ENCODE peak calls at places on chromosomes 2 and 18, in seven cellular contexts. One of them, this sample, is unnamed.
A peak's percentile ranks its signal among the peaks of the same experiment; 100 is the strongest.

GRCh38 chr2:84202166-84202565 is 256.9 kb downstream of the SUCLG1 start:
- DNase-seq in psoas muscle: no peak
- DNase-seq in fibroblast of lung: no peak
- DNase-seq in HCT116: no peak
- DNase-seq in MM.1S: no peak
- DNase-seq in mammary epithelial cell: no peak
- DNase-seq in Peyer's patch: no peak
- DNase-seq in this sample: no peak

GRCh38 chr18:11052800-11053199 is 96.6 kb downstream of the PIEZO2 start:
- DNase-seq in psoas muscle: no peak
- DNase-seq in fibroblast of lung: peak; percentile 36
- DNase-seq in HCT116: no peak
- DNase-seq in MM.1S: no peak
- DNase-seq in mammary epithelial cell: no peak
- DNase-seq in Peyer's patch: no peak
- DNase-seq in this sample: no peak

GRCh38 chr2:231467613-231468525 is 3.6 kb upstream of the NCL start:
- DNase-seq in psoas muscle: no peak
- DNase-seq in fibroblast of lung: no peak
- DNase-seq in HCT116: no peak
- DNase-seq in MM.1S: no peak
- DNase-seq in mammary epithelial cell: no peak
- DNase-seq in Peyer's patch: no peak
- DNase-seq in this sample: no peak

GRCh38 chr2:127326289-127326945 is 32.5 kb upstream of the ERCC3 start:
- DNase-seq in psoas muscle: no peak
- DNase-seq in fibroblast of lung: no peak
- DNase-seq in HCT116: no peak
- DNase-seq in MM.1S: no peak
- DNase-seq in mammary epithelial cell: peak; percentile 14
- DNase-seq in Peyer's patch: no peak
- DNase-seq in this sample: no peak

GRCh38 chr2:63992061-63992685 is 27.1 kb downstream of the VPS54 start:
- DNase-seq in psoas muscle: no peak
- DNase-seq in fibroblast of lung: no peak
- DNase-seq in HCT116: no peak
- DNase-seq in MM.1S: no peak
- DNase-seq in mammary epithelial cell: no peak
- DNase-seq in Peyer's patch: no peak
- DNase-seq in this sample: no peak

GRCh38 chr2:219461061-219461514 is 26.4 kb downstream of the SPEG start:
- DNase-seq in psoas muscle: peak; percentile 76
- DNase-seq in fibroblast of lung: peak; percentile 63
- DNase-seq in HCT116: no peak
- DNase-seq in MM.1S: no peak
- DNase-seq in mammary epithelial cell: peak; percentile 52
- DNase-seq in Peyer's patch: no peak
- DNase-seq in this sample: no peak

GRCh38 chr2:177758591-177759371 is 313.8 kb downstream of the PDE11A start:
- DNase-seq in psoas muscle: peak; percentile 58
- DNase-seq in fibroblast of lung: peak; percentile 70
- DNase-seq in HCT116: peak; percentile 41
- DNase-seq in MM.1S: no peak
- DNase-seq in mammary epithelial cell: no peak
- DNase-seq in Peyer's patch: no peak
- DNase-seq in this sample: no peak

GRCh38 chr2:169448865-169449264 is 30.4 kb upstream of the BBS5 start:
- DNase-seq in psoas muscle: no peak
- DNase-seq in fibroblast of lung: no peak
- DNase-seq in HCT116: no peak
- DNase-seq in MM.1S: no peak
- DNase-seq in mammary epithelial cell: no peak
- DNase-seq in Peyer's patch: no peak
- DNase-seq in this sample: no peak

GRCh38 chr18:25457636-25458035 is 105.7 kb upstream of the ZNF521 start:
- DNase-seq in psoas muscle: no peak
- DNase-seq in fibroblast of lung: peak; percentile 52
- DNase-seq in HCT116: no peak
- DNase-seq in MM.1S: no peak
- DNase-seq in mammary epithelial cell: peak; percentile 50
- DNase-seq in Peyer's patch: no peak
- DNase-seq in this sample: no peak

GRCh38 chr18:45373286-45373880 is 241.9 kb upstream of the SLC14A2 start:
- DNase-seq in psoas muscle: no peak
- DNase-seq in fibroblast of lung: no peak
- DNase-seq in HCT116: no peak
- DNase-seq in MM.1S: no peak
- DNase-seq in mammary epithelial cell: no peak
- DNase-seq in Peyer's patch: no peak
- DNase-seq in this sample: no peak

GRCh38 chr2:207819839-207820784 is 50.4 kb upstream of the FZD5 start:
- DNase-seq in psoas muscle: no peak
- DNase-seq in fibroblast of lung: no peak
- DNase-seq in HCT116: no peak
- DNase-seq in MM.1S: no peak
- DNase-seq in mammary epithelial cell: no peak
- DNase-seq in Peyer's patch: peak; percentile 89
- DNase-seq in this sample: peak; percentile 94

GRCh38 chr2:230668184-230668938 is 44.3 kb upstream of the CAB39 start:
- DNase-seq in psoas muscle: peak; percentile 87
- DNase-seq in fibroblast of lung: peak; percentile 66
- DNase-seq in HCT116: no peak
- DNase-seq in MM.1S: peak; percentile 94
- DNase-seq in mammary epithelial cell: peak; percentile 40
- DNase-seq in Peyer's patch: no peak
- DNase-seq in this sample: no peak

GRCh38 chr18:74310411-74310810 is 5.2 kb upstream of the C18orf63 start:
- DNase-seq in psoas muscle: no peak
- DNase-seq in fibroblast of lung: peak; percentile 38
- DNase-seq in HCT116: no peak
- DNase-seq in MM.1S: no peak
- DNase-seq in mammary epithelial cell: peak; percentile 65
- DNase-seq in Peyer's patch: peak; percentile 59
- DNase-seq in this sample: no peak

GRCh38 chr18:36284671-36285295 is 12.7 kb upstream of the FHOD3 start:
- DNase-seq in psoas muscle: no peak
- DNase-seq in fibroblast of lung: peak; percentile 77
- DNase-seq in HCT116: peak; percentile 60
- DNase-seq in MM.1S: peak; percentile 64
- DNase-seq in mammary epithelial cell: peak; percentile 56
- DNase-seq in Peyer's patch: peak; percentile 80
- DNase-seq in this sample: peak; percentile 43

GRCh38 chr18:46239998-46240397 is 135.8 kb downstream of the HAUS1 start:
- DNase-seq in psoas muscle: no peak
- DNase-seq in fibroblast of lung: no peak
- DNase-seq in HCT116: no peak
- DNase-seq in MM.1S: no peak
- DNase-seq in mammary epithelial cell: no peak
- DNase-seq in Peyer's patch: no peak
- DNase-seq in this sample: no peak

GRCh38 chr2:232457121-232458011 is 1.4 kb downstream of the ALPI start:
- DNase-seq in psoas muscle: no peak
- DNase-seq in fibroblast of lung: no peak
- DNase-seq in HCT116: no peak
- DNase-seq in MM.1S: no peak
- DNase-seq in mammary epithelial cell: no peak
- DNase-seq in Peyer's patch: peak; percentile 40
- DNase-seq in this sample: no peak

GRCh38 chr2:197269173-197269572 is 41.4 kb downstream of the ANKRD44 start:
- DNase-seq in psoas muscle: no peak
- DNase-seq in fibroblast of lung: peak; percentile 62
- DNase-seq in HCT116: no peak
- DNase-seq in MM.1S: no peak
- DNase-seq in mammary epithelial cell: peak; percentile 48
- DNase-seq in Peyer's patch: no peak
- DNase-seq in this sample: no peak
- H3K4me1 ChIP-seq in psoas muscle: peaks cover 5% of the 10 kb centered on the region
- H3K4me1 ChIP-seq in fibroblast of lung: no peaks in the 10 kb centered on the region
- H3K4me1 ChIP-seq in HCT116: no peaks in the 10 kb centered on the region
- H3K4me1 ChIP-seq in MM.1S: no peaks in the 10 kb centered on the region
- H3K4me1 ChIP-seq in mammary epithelial cell: no peaks in the 10 kb centered on the region
- H3K4me1 ChIP-seq in Peyer's patch: no peaks in the 10 kb centered on the region
- H3K4me1 ChIP-seq in this sample: no peaks in the 10 kb centered on the region

DNA sequence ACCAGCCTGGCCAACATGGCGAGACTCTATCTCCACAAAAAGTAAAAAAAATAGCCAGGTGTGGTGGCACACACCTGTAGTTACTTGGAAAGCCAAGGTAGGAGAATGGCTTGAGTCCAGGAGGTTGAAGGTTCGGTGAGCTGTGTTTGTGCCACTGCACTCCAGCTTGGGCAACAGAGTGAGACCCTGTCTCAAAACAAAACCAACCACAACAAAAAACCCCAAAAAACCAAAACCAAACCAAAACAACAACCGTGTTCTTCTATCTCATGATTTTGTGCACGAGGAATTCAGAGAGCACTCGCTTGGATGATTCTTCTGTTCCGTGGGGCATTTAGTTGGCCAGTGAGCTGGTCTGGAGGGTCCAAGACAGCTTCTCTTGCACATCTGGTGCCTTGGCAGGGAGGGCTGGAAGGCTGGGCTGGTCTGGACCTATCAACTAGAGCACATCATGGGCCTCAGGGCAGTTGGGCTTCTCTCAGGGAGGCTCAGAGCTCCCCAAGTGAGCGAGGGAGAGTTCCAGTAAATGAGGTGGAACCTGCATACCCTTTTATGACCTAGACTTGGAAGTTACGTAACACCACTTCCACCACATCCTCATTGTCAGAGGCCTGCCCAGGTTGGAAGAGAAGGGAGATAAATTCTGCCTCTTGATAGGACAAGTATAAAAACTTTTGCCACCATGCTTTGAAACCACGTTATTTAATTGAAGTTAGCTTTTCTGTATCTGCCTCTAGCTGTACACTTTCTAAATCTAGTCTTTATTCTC is 25.2 kb downstream of the SIX2 start:
- DNase-seq in psoas muscle: no peak
- DNase-seq in fibroblast of lung: no peak
- DNase-seq in HCT116: no peak
- DNase-seq in MM.1S: no peak
- DNase-seq in mammary epithelial cell: no peak
- DNase-seq in Peyer's patch: no peak
- DNase-seq in this sample: no peak
- H3K27me3 ChIP-seq in psoas muscle: no peaks in the 10 kb centered on the region
- H3K27me3 ChIP-seq in fibroblast of lung: peaks cover 2% of the 10 kb centered on the region
- H3K27me3 ChIP-seq in HCT116: no peaks in the 10 kb centered on the region
- H3K27me3 ChIP-seq in MM.1S: no peaks in the 10 kb centered on the region
- H3K27me3 ChIP-seq in mammary epithelial cell: no peaks in the 10 kb centered on the region
- H3K27me3 ChIP-seq in Peyer's patch: no peaks in the 10 kb centered on the region
- H3K27me3 ChIP-seq in this sample: no peaks in the 10 kb centered on the region

GRCh38 chr2:170530803-170531564 is 184.2 kb upstream of the SP5 start:
- DNase-seq in psoas muscle: no peak
- DNase-seq in fibroblast of lung: no peak
- DNase-seq in HCT116: no peak
- DNase-seq in MM.1S: no peak
- DNase-seq in mammary epithelial cell: no peak
- DNase-seq in Peyer's patch: no peak
- DNase-seq in this sample: no peak

GRCh38 chr2:170531876-170532275 is 183.3 kb upstream of the SP5 start:
- DNase-seq in psoas muscle: no peak
- DNase-seq in fibroblast of lung: no peak
- DNase-seq in HCT116: no peak
- DNase-seq in MM.1S: no peak
- DNase-seq in mammary epithelial cell: no peak
- DNase-seq in Peyer's patch: no peak
- DNase-seq in this sample: no peak

GRCh38 chr2:170533156-170533555 is 182.0 kb upstream of the SP5 start:
- DNase-seq in psoas muscle: no peak
- DNase-seq in fibroblast of lung: no peak
- DNase-seq in HCT116: no peak
- DNase-seq in MM.1S: no peak
- DNase-seq in mammary epithelial cell: no peak
- DNase-seq in Peyer's patch: no peak
- DNase-seq in this sample: no peak

GRCh38 chr2:170525566-170525900 is 189.6 kb upstream of the SP5 start:
- DNase-seq in psoas muscle: peak; percentile 87
- DNase-seq in fibroblast of lung: peak; percentile 97
- DNase-seq in HCT116: peak; percentile 71
- DNase-seq in MM.1S: no peak
- DNase-seq in mammary epithelial cell: peak; percentile 92
- DNase-seq in Peyer's patch: peak; percentile 70
- DNase-seq in this sample: peak; percentile 35

DNA sequence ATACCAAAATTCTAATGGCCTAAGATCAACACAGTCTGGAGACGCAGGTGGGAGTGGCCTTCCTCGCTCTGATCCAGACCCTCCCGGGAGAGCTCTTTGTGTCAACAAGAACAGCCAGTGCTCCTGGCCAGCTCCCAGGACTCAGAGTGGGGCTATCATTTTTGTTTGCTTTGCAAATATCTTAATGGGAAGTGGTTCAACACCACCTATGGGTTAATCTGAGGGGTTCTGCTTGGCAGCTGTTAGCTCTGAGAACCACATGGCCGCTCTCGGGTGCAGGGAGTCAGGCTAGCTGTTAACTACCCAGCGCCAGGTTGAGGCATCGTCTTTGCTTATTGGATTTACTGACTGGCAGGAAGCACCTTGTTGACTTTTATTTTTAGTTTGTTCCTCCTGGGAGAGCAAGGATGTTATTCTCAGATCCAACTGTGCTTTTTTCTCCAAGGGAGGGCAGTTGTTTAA is 184.8 kb upstream of the SP5 start:
- DNase-seq in psoas muscle: peak; percentile 89
- DNase-seq in fibroblast of lung: peak; percentile 84
- DNase-seq in HCT116: no peak
- DNase-seq in MM.1S: no peak
- DNase-seq in mammary epithelial cell: no peak
- DNase-seq in Peyer's patch: peak; percentile 83
- DNase-seq in this sample: peak; percentile 88
- TF ChIP-seq CTCF in psoas muscle: no peak
- TF ChIP-seq CTCF in fibroblast of lung: no peak
- TF ChIP-seq CTCF in HCT116: no peak
- TF ChIP-seq CTCF in MM.1S: no peak
- TF ChIP-seq CTCF in mammary epithelial cell: no peak
- TF ChIP-seq CTCF in Peyer's patch: no peak
- TF ChIP-seq CTCF in this sample: no peak

GRCh38 chr2:54555318-54555837 is 99.3 kb downstream of the SPTBN1 start:
- DNase-seq in psoas muscle: no peak
- DNase-seq in fibroblast of lung: peak; percentile 52
- DNase-seq in HCT116: no peak
- DNase-seq in MM.1S: no peak
- DNase-seq in mammary epithelial cell: peak; percentile 79
- DNase-seq in Peyer's patch: peak; percentile 66
- DNase-seq in this sample: no peak
- H3K4me1 ChIP-seq in psoas muscle: peaks cover 43% of the 10 kb centered on the region
- H3K4me1 ChIP-seq in fibroblast of lung: peaks cover 31% of the 10 kb centered on the region
- H3K4me1 ChIP-seq in HCT116: peaks cover 7% of the 10 kb centered on the region
- H3K4me1 ChIP-seq in MM.1S: peaks cover 32% of the 10 kb centered on the region
- H3K4me1 ChIP-seq in mammary epithelial cell: peaks cover 41% of the 10 kb centered on the region
- H3K4me1 ChIP-seq in Peyer's patch: peaks cover 14% of the 10 kb centered on the region
- H3K4me1 ChIP-seq in this sample: peaks cover 17% of the 10 kb centered on the region